ENCODE peak calls at places on chromosomes 1 and 21, in four cellular contexts. L, H, K and Q are unnamed samples.
A peak's percentile ranks its signal among the peaks of the same experiment; 100 is the strongest.

GRCh38 chr1:65958561-65959350 is 166.1 kb downstream of the PDE4B start:
- DNase-seq in L (no peak), H (no peak), K (peak; percentile 65), Q (no peak)

GRCh38 chr1:235999259-235999925 is 65.5 kb downstream of the NID1 start:
- DNase-seq in L (no peak), H (peak; percentile 98), K (no peak), Q (peak; percentile 59)

GRCh38 chr1:207219979-207220889 is 101.2 kb upstream of the CD55 start:
- DNase-seq in L (no peak), H (no peak), K (no peak), Q (no peak)

GRCh38 chr1:229781453-229781852 is 155.4 kb downstream of the URB2 start:
- DNase-seq in L (peak; percentile 71), H (no peak), K (no peak), Q (no peak)

GRCh38 chr1:85611856-85612255 is 31.3 kb downstream of the CCN1 start:
- DNase-seq in L (peak; percentile 35), H (peak; percentile 100), K (peak; percentile 28), Q (no peak)

GRCh38 chr1:26788836-26789611 is 1.3 kb downstream of the PIGV start:
- DNase-seq in L (peak; percentile 86), H (peak; percentile 65), K (peak; percentile 92), Q (peak; percentile 87)

GRCh38 chr1:70324683-70325082 is 29.8 kb downstream of the ANKRD13C start:
- DNase-seq in L (no peak), H (no peak), K (no peak), Q (no peak)

GRCh38 chr1:219883400-219884332 is 44.7 kb downstream of the SLC30A10 start:
- DNase-seq in L (no peak), H (no peak), K (peak; percentile 33), Q (no peak)

GRCh38 chr21:37000381-37000780 is 6.1 kb upstream of the RIPPLY3 start:
- DNase-seq in L (no peak), H (no peak), K (no peak), Q (no peak)

GRCh38 chr1:20137055-20137454 is 2.1 kb upstream of the PLA2G2F start:
- DNase-seq in L (no peak), H (no peak), K (no peak), Q (no peak)

GRCh38 chr1:115782571-115783281 is 14.2 kb upstream of the CASQ2 start:
- DNase-seq in L (no peak), H (peak; percentile 75), K (peak; percentile 8), Q (no peak)

GRCh38 chr1:64505944-64506658 is 36.2 kb downstream of the CACHD1 start:
- DNase-seq in L (peak; percentile 70), H (no peak), K (no peak), Q (peak; percentile 27)

GRCh38 chr1:204601979-204602653 is 83.4 kb downstream of the LRRN2 start:
- DNase-seq in L (no peak), H (no peak), K (no peak), Q (no peak)

GRCh38 chr1:176888471-176889032 is 276.0 kb downstream of the ASTN1 start:
- DNase-seq in L (no peak), H (no peak), K (no peak), Q (no peak)

GRCh38 chr1:173914366-173914871 is 2.7 kb downstream of the SERPINC1 start:
- DNase-seq in L (peak; percentile 37), H (no peak), K (peak; percentile 34), Q (no peak)

GRCh38 chr1:33096358-33097005 is 15.5 kb downstream of the AZIN2 start:
- DNase-seq in L (peak; percentile 39), H (peak; percentile 69), K (no peak), Q (no peak)

GRCh38 chr1:49240709-49241221 is 464.1 kb upstream of the BEND5 start:
- DNase-seq in L (no peak), H (no peak), K (no peak), Q (no peak)

GRCh38 chr1:170692866-170693575 is 29.1 kb downstream of the PRRX1 start:
- DNase-seq in L (no peak), H (peak; percentile 75), K (no peak), Q (no peak)

GRCh38 chr1:1137256-1138045 is 21.6 kb upstream of the C1orf159 start:
- DNase-seq in L (peak; percentile 64), H (no peak), K (no peak), Q (peak; percentile 78)

GRCh38 chr1:70327306-70328076 is 27.0 kb downstream of the ANKRD13C start:
- DNase-seq in L (no peak), H (peak; percentile 16), K (no peak), Q (no peak)

GRCh38 chr1:108154323-108154722 is 45.8 kb downstream of the SLC25A24 start:
- DNase-seq in L (no peak), H (peak; percentile 17), K (no peak), Q (no peak)

GRCh38 chr1:160838876-160839275 is 23.8 kb downstream of the CD244 start:
- DNase-seq in L (no peak), H (no peak), K (no peak), Q (peak; percentile 35)

GRCh38 chr1:15062479-15063099 is 91.0 kb upstream of the TMEM51 start:
- DNase-seq in L (no peak), H (no peak), K (peak; percentile 39), Q (no peak)

GRCh38 chr1:60959701-60960100 is 122.7 kb upstream of the NFIA start:
- DNase-seq in L (no peak), H (no peak), K (no peak), Q (no peak)

GRCh38 chr1:68904472-68904871 is 407.6 kb upstream of the DEPDC1 start:
- DNase-seq in L (no peak), H (peak; percentile 61), K (peak; percentile 55), Q (no peak)

GRCh38 chr1:53512807-53513755 is 53.9 kb downstream of the DMRTB1 start:
- DNase-seq in L (no peak), H (no peak), K (no peak), Q (no peak)

GRCh38 chr21:17780539-17780938 is 38.6 kb downstream of the C21orf91 start:
- DNase-seq in L (no peak), H (peak; percentile 4), K (peak; percentile 13), Q (peak; percentile 59)

GRCh38 chr21:31130821-31131220 is 92.5 kb upstream of the KRTAP19-8 start:
- DNase-seq in L (no peak), H (no peak), K (no peak), Q (no peak)

GRCh38 chr1:41827991-41828570 is 90.6 kb downstream of the HIVEP3 start:
- DNase-seq in L (no peak), H (peak; percentile 56), K (no peak), Q (no peak)

GRCh38 chr1:39293375-39294070 is 89.0 kb downstream of the MACF1 start:
- DNase-seq in L (no peak), H (peak; percentile 64), K (peak; percentile 67), Q (no peak)

GRCh38 chr1:53617382-53618217 is 121.4 kb downstream of the GLIS1 start:
- DNase-seq in L (peak; percentile 24), H (peak; percentile 65), K (no peak), Q (no peak)

GRCh38 chr1:92804721-92805169 is 19.8 kb upstream of the EVI5 start:
- DNase-seq in L (peak; percentile 85), H (peak; percentile 99), K (peak; percentile 23), Q (peak; percentile 23)

DNA sequence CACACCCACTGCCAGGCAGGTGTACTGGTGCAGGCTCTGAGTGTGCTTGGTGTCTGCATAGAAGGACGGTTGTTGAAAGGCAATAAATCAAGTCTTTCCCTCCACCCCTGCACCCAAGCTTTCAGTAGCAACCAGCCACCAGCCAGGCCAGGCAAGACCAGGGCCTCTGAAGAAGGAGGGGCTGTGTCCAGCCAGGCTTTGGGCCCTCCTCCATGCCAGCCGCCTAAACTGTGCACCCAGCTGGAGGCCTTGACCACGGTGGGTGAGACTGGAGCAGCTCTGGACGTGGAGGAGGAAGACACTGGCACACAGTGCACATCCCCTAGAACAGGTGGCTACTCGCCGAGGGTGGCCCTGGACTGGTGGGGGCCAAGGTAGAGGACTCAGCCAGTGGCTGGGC is 4.9 kb downstream of the OLIG2 start:
- DNase-seq in L (no peak), H (no peak), K (no peak), Q (no peak)
- H3K27ac ChIP-seq in L (no peak overlapping the region), H (no peak overlapping the region), K (no peak overlapping the region), Q (no peak overlapping the region)

GRCh38 chr21:23699402-23699801 is 1907.9 kb downstream of the MRPL39 start:
- DNase-seq in L (no peak), H (no peak), K (no peak), Q (no peak)

GRCh38 chr21:23695449-23695848 is 1911.8 kb downstream of the MRPL39 start:
- DNase-seq in L (no peak), H (no peak), K (no peak), Q (no peak)

DNA sequence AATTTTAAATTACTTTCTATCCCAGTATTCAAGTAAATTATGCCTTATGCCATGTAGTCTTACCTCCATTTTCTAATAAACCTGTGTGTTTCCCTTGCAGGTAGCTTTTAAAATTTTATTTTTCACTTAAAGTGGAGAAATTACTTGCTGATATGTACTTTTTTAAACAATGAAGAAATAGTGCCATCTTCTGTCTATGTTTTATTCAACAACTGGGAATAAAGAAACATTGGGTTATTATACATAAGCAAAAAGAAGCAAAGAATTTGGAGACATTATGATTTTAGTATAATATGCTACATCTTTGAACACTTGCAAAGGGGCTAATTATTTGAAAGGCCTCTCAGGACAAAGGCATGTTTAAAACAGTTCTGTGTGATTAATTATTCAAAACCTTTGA is 1912.9 kb downstream of the MRPL39 start:
- DNase-seq in L (no peak), H (no peak), K (no peak), Q (no peak)
- H3K9me3 ChIP-seq in L (no peaks in the 10 kb centered on the region), H (peaks cover under 1% of the 10 kb centered on the region), K (peaks cover 3% of the 10 kb centered on the region), Q (no peaks in the 10 kb centered on the region)

DNA sequence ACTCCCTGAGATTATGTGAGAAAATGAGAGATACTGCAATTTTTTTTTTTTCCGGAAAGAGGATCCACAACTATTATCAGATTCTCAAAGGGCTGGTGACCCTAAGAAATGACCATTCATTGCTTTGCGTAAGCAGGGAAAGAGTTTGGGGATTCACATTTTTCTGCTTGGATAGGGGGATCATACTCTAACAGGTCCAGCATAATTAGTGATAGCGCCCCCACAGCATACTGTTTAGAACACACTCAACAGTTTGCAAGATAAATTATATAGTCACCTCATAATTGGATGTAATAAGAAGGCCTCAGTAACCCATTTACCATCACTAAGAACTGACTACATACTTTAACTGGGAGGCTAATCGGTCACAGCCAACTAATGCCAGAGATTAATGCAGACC is 1.9 kb downstream of the CCT3 start:
- DNase-seq in L (no peak), H (no peak), K (peak; percentile 16), Q (no peak)
- H3K4me3 ChIP-seq in L (peak overlapping the region; percentile 97), H (peak overlapping the region; percentile 93), K (peak overlapping the region; percentile 99), Q (no peak overlapping the region)

GRCh38 chr1:156458181-156458503 is 42.4 kb downstream of the MEF2D start:
- DNase-seq in L (no peak), H (peak; percentile 68), K (no peak), Q (no peak)
- H3K27ac ChIP-seq in L (peak overlapping the region; percentile 100), H (no peak overlapping the region), K (no peak overlapping the region), Q (no peak overlapping the region)

GRCh38 chr1:4621646-4622045 is 32.8 kb upstream of the AJAP1 start:
- DNase-seq in L (no peak), H (no peak), K (no peak), Q (no peak)

GRCh38 chr1:4626061-4626460 is 28.3 kb upstream of the AJAP1 start:
- DNase-seq in L (no peak), H (no peak), K (no peak), Q (no peak)

GRCh38 chr1:4624801-4625200 is 29.6 kb upstream of the AJAP1 start:
- DNase-seq in L (no peak), H (no peak), K (no peak), Q (no peak)

GRCh38 chr1:4624141-4624715 is 30.2 kb upstream of the AJAP1 start:
- DNase-seq in L (no peak), H (no peak), K (no peak), Q (no peak)

GRCh38 chr1:4622821-4623220 is 31.6 kb upstream of the AJAP1 start:
- DNase-seq in L (no peak), H (no peak), K (no peak), Q (no peak)
- H3K9me3 ChIP-seq in L (no peaks in the 10 kb centered on the region), H (peaks cover 5% of the 10 kb centered on the region), K (no peaks in the 10 kb centered on the region), Q (no peaks in the 10 kb centered on the region)